ENCODE peak calls at places on chromosome 12, in four cellular contexts. J is non-pigmented ciliary epithelial cell, I is GM06990, V is frontal cortex. Y is an unnamed sample.

GRCh38 chr12:84637926-84638325 is 274.7 kb downstream of the SLC6A15 start:
- DNase-seq in J (no peak), I (no peak), V (no peak), Y (peak)

GRCh38 chr12:70638639-70639349 is 1.6 kb upstream of the PTPRB start:
- DNase-seq in J (no peak), I (no peak), V (no peak), Y (no peak)

GRCh38 chr12:75427491-75427890 is 36.6 kb downstream of the GLIPR1L2 start:
- DNase-seq in J (no peak), I (no peak), V (no peak), Y (no peak)

GRCh38 chr12:58776144-58776543 is 144.2 kb downstream of the LRIG3 start:
- DNase-seq in J (no peak), I (no peak), V (no peak), Y (no peak)

GRCh38 chr12:42180990-42181611 is 36.4 kb upstream of the GXYLT1 start:
- DNase-seq in J (no peak), I (no peak), V (peak), Y (peak)

GRCh38 chr12:42468341-42468821 is 121.2 kb downstream of the PRICKLE1 start:
- DNase-seq in J (no peak), I (peak), V (no peak), Y (no peak)

GRCh38 chr12:51760231-51760630 is 88.3 kb downstream of the FIGNL2 start:
- DNase-seq in J (no peak), I (no peak), V (no peak), Y (no peak)

GRCh38 chr12:108752387-108752786 is 21.1 kb upstream of the CORO1C start:
- DNase-seq in J (no peak), I (no peak), V (no peak), Y (no peak)

GRCh38 chr12:121438207-121438606 is 38.3 kb downstream of the RNF34 start:
- DNase-seq in J (no peak), I (no peak), V (no peak), Y (no peak)

GRCh38 chr12:121165316-121165715 is 32.6 kb downstream of the P2RX7 start:
- DNase-seq in J (no peak), I (no peak), V (no peak), Y (no peak)

GRCh38 chr12:99505805-99506204 is 141.7 kb upstream of the GARIN6 start:
- DNase-seq in J (no peak), I (no peak), V (no peak), Y (no peak)

GRCh38 chr12:32901553-32901952 is 5.0 kb upstream of the PKP2 start:
- DNase-seq in J (no peak), I (no peak), V (no peak), Y (no peak)

GRCh38 chr12:54298904-54299303 is 1.9 kb downstream of the NFE2 start:
- DNase-seq in J (no peak), I (no peak), V (no peak), Y (no peak)

GRCh38 chr12:65649126-65649525 is 175.2 kb upstream of the HMGA2 start:
- DNase-seq in J (peak), I (no peak), V (peak), Y (peak)

GRCh38 chr12:67482751-67483661 is 165.5 kb upstream of the DYRK2 start:
- DNase-seq in J (no peak), I (peak), V (no peak), Y (peak)

GRCh38 chr12:123995023-123995422 is 22.0 kb downstream of the ZNF664 start:
- DNase-seq in J (peak), I (peak), V (no peak), Y (peak)

GRCh38 chr12:26001530-26001929 is 43.0 kb downstream of the RASSF8 start:
- DNase-seq in J (no peak), I (no peak), V (no peak), Y (no peak)

GRCh38 chr12:118430516-118430915 is 54.2 kb downstream of the SUDS3 start:
- DNase-seq in J (no peak), I (no peak), V (no peak), Y (no peak)

GRCh38 chr12:126509587-126509986 is 1444.4 kb downstream of the AACS start:
- DNase-seq in J (no peak), I (no peak), V (no peak), Y (no peak)

GRCh38 chr12:54549774-54550451 is 512 bp downstream of the PDE1B start:
- DNase-seq in J (no peak), I (no peak), V (no peak), Y (no peak)

GRCh38 chr12:72226510-72226909 is 45.7 kb upstream of the TRHDE start:
- DNase-seq in J (no peak), I (no peak), V (no peak), Y (no peak)

GRCh38 chr12:115383668-115384067 is 699.7 kb upstream of the TBX3 start:
- DNase-seq in J (peak), I (no peak), V (no peak), Y (peak)

GRCh38 chr12:99259040-99259934 is 388.3 kb upstream of the GARIN6 start:
- DNase-seq in J (no peak), I (no peak), V (no peak), Y (no peak)

GRCh38 chr12:103620395-103620794 is 33.3 kb downstream of the STAB2 start:
- DNase-seq in J (no peak), I (no peak), V (no peak), Y (no peak)

GRCh38 chr12:96343347-96343954 is 56.8 kb downstream of the CDK17 start:
- DNase-seq in J (peak), I (peak), V (no peak), Y (no peak)

GRCh38 chr12:27335364-27336145 is 2.9 kb downstream of the BMAL2 start:
- DNase-seq in J (no peak), I (no peak), V (no peak), Y (no peak)

GRCh38 chr12:103768467-103769123 is 72.4 kb downstream of the NT5DC3 start:
- DNase-seq in J (no peak), I (no peak), V (no peak), Y (no peak)

Y was measured in skeletal muscle cell.